ENCODE peak calls at places on chromosomes 16 and 17, in four cellular contexts. B, A, M and Z are unnamed samples.

GRCh38 chr16:66481943-66482390 is 54.9 kb downstream of the BEAN1 start:
- DNase-seq in B (no peak), A (no peak), M (no peak), Z (no peak)

GRCh38 chr16:72995151-72995881 is 52.6 kb downstream of the ZFHX3 start:
- DNase-seq in B (no peak), A (no peak), M (no peak), Z (no peak)

GRCh38 chr17:8889458-8890210 is 22.2 kb upstream of the PIK3R6 start:
- DNase-seq in B (no peak), A (no peak), M (no peak), Z (no peak)

GRCh38 chr17:55161935-55162555 is 102.7 kb upstream of the HLF start:
- DNase-seq in B (peak; percentile 42), A (no peak), M (no peak), Z (peak; percentile 82)

GRCh38 chr17:8148560-8148959 is 3.6 kb downstream of the PER1 start:
- DNase-seq in B (no peak), A (no peak), M (no peak), Z (no peak)

GRCh38 chr17:38750312-38751121 is 2.0 kb upstream of the PSMB3 start:
- DNase-seq in B (no peak), A (no peak), M (no peak), Z (no peak)

GRCh38 chr16:89562027-89562599 is 1.6 kb downstream of the RPL13 start:
- DNase-seq in B (no peak), A (no peak), M (no peak), Z (no peak)

GRCh38 chr17:48244121-48244711 is 136.7 kb downstream of the SNX11 start:
- DNase-seq in B (no peak), A (no peak), M (no peak), Z (no peak)

GRCh38 chr16:26993988-26994387 is 72.7 kb upstream of the C16orf82 start:
- DNase-seq in B (no peak), A (no peak), M (no peak), Z (no peak)

GRCh38 chr16:396605-397004 is 394 bp upstream of the NME4 start:
- DNase-seq in B (no peak), A (no peak), M (no peak), Z (no peak)

GRCh38 chr17:8225813-8226535 is 15.6 kb upstream of the AURKB start:
- DNase-seq in B (peak; percentile 59), A (no peak), M (peak; percentile 46), Z (no peak)

GRCh38 chr17:78442648-78443128 is 64.2 kb downstream of the PGS1 start:
- DNase-seq in B (peak; percentile 34), A (no peak), M (no peak), Z (no peak)

GRCh38 chr17:1399366-1399678 is 700 bp downstream of the YWHAE start:
- DNase-seq in B (no peak), A (peak; percentile 64), M (peak; percentile 33), Z (no peak)

GRCh38 chr16:48292452-48292851 is 45.1 kb upstream of the ABCC11 start:
- DNase-seq in B (no peak), A (no peak), M (no peak), Z (no peak)

GRCh38 chr16:12406840-12407690 is 396.6 kb downstream of the CPPED1 start:
- DNase-seq in B (no peak), A (no peak), M (no peak), Z (no peak)

GRCh38 chr17:19618015-19618414 is 30.5 kb upstream of the ALDH3A2 start:
- DNase-seq in B (no peak), A (no peak), M (no peak), Z (no peak)

GRCh38 chr17:1124896-1125774 is 54.6 kb downstream of the ABR start:
- DNase-seq in B (no peak), A (no peak), M (no peak), Z (no peak)

GRCh38 chr17:63358111-63358839 is 87.8 kb downstream of the CYB561 start:
- DNase-seq in B (peak; percentile 69), A (no peak), M (no peak), Z (peak; percentile 89)

GRCh38 chr17:44707755-44708400 is 587 bp upstream of the DBF4B start:
- DNase-seq in B (no peak), A (no peak), M (no peak), Z (no peak)

GRCh38 chr17:57871863-57872262 is 22.0 kb upstream of the MRPS23 start:
- DNase-seq in B (no peak), A (no peak), M (no peak), Z (no peak)

GRCh38 chr17:44787271-44787940 is 28.6 kb downstream of the ADAM11 start:
- DNase-seq in B (no peak), A (no peak), M (no peak), Z (no peak)

GRCh38 chr17:59427425-59427921 is 96.0 kb downstream of the YPEL2 start:
- DNase-seq in B (no peak), A (no peak), M (no peak), Z (no peak)

GRCh38 chr17:62093188-62094155 is 28.4 kb upstream of the MED13 start:
- DNase-seq in B (peak; percentile 47), A (no peak), M (no peak), Z (peak; percentile 87)

GRCh38 chr17:78276499-78276898 is 45.1 kb downstream of the TMEM235 start:
- DNase-seq in B (no peak), A (no peak), M (no peak), Z (no peak)

GRCh38 chr17:6392609-6393367 is 42.1 kb downstream of the AIPL1 start:
- DNase-seq in B (no peak), A (no peak), M (no peak), Z (no peak)

GRCh38 chr16:75081179-75081859 is 35.3 kb downstream of the LDHD start:
- DNase-seq in B (no peak), A (no peak), M (no peak), Z (no peak)

GRCh38 chr17:58136669-58137279 is 11.4 kb upstream of the OR4D1 start:
- DNase-seq in B (no peak), A (no peak), M (no peak), Z (no peak)

GRCh38 chr17:16001498-16001897 is 1.9 kb downstream of the TTC19 start:
- DNase-seq in B (no peak), A (no peak), M (no peak), Z (no peak)

GRCh38 chr16:30805370-30806169 is 18.6 kb upstream of the ZNF629 start:
- DNase-seq in B (no peak), A (peak; percentile 55), M (peak; percentile 39), Z (no peak)

GRCh38 chr17:82775033-82775823 is 23.4 kb downstream of the TBCD start:
- DNase-seq in B (no peak), A (no peak), M (peak; percentile 17), Z (no peak)

GRCh38 chr17:8117980-8118768 is at the start of gene ALOXE3:
- DNase-seq in B (no peak), A (no peak), M (no peak), Z (no peak)

GRCh38 chr16:67148656-67149275 is 2.0 kb downstream of the B3GNT9 start:
- DNase-seq in B (no peak), A (no peak), M (no peak), Z (no peak)